ENCODE peak calls at places on chromosomes 3 and 15, in ten cellular contexts. J is fibroblast of lung; D is ovary; U is CD8-positive, alpha-beta T cell; P is MM.1S; B is left lung; O is SJSA1; V is stomach; H is hepatocyte; K is upper lobe of left lung. A is an unnamed sample.
A peak's percentile ranks its signal among the peaks of the same experiment; 100 is the strongest.

GRCh38 chr15:80580107-80580506 is 115.0 kb upstream of the ABHD17C start:
- DNase-seq in J (peak; percentile 82), D (no peak), U (no peak), P (no peak), B (no peak), O (no peak), V (no peak), H (no peak), K (no peak), A (peak; percentile 100)

GRCh38 chr3:45611619-45612018 is 17.1 kb downstream of the LIMD1 start:
- DNase-seq in J (peak; percentile 16), D (no peak), U (no peak), P (peak; percentile 54), B (no peak), O (no peak), V (no peak), H (no peak), K (no peak), A (peak; percentile 86)

GRCh38 chr15:64828985-64829384 is 3.5 kb upstream of the PIF1 start:
- DNase-seq in J (peak; percentile 41), D (no peak), U (no peak), P (no peak), B (peak; percentile 5), O (no peak), V (no peak), H (no peak), K (no peak), A (peak; percentile 27)

GRCh38 chr15:26721231-26721630 is 51.6 kb downstream of the GABRB3 start:
- DNase-seq in J (no peak), D (no peak), U (no peak), P (no peak), B (no peak), O (no peak), V (no peak), H (no peak), K (no peak), A (no peak)

GRCh38 chr15:61057376-61057775 is 171.7 kb downstream of the RORA start:
- DNase-seq in J (no peak), D (no peak), U (no peak), P (no peak), B (no peak), O (no peak), V (no peak), H (no peak), K (no peak), A (no peak)

GRCh38 chr3:70233112-70233511 is 79.3 kb downstream of the MDFIC2 start:
- DNase-seq in J (no peak), D (no peak), U (no peak), P (no peak), B (no peak), O (no peak), V (no peak), H (no peak), K (no peak), A (no peak)

GRCh38 chr3:148162132-148162531 is 535.6 kb upstream of the AGTR1 start:
- DNase-seq in J (no peak), D (no peak), U (no peak), P (no peak), B (no peak), O (no peak), V (no peak), H (no peak), K (no peak), A (no peak)

GRCh38 chr3:183560607-183561006 is 5.1 kb upstream of the KLHL6 start:
- DNase-seq in J (no peak), D (no peak), U (peak; percentile 59), P (peak; percentile 89), B (peak; percentile 53), O (no peak), V (no peak), H (peak; percentile 46), K (peak; percentile 70), A (peak; percentile 36)

GRCh38 chr3:183930069-183930468 is 45.4 kb upstream of the PARL start:
- DNase-seq in J (no peak), D (no peak), U (no peak), P (no peak), B (no peak), O (no peak), V (peak; percentile 62), H (peak; percentile 66), K (no peak), A (no peak)

GRCh38 chr3:45008117-45008516 is 18.0 kb upstream of the CLEC3B start:
- DNase-seq in J (peak; percentile 55), D (no peak), U (no peak), P (no peak), B (no peak), O (no peak), V (no peak), H (no peak), K (no peak), A (peak; percentile 68)

GRCh38 chr3:56758539-56758981 is 43.2 kb downstream of the ARHGEF3 start:
- DNase-seq in J (peak; percentile 93), D (no peak), U (peak; percentile 57), P (no peak), B (no peak), O (no peak), V (peak; percentile 68), H (peak; percentile 61), K (peak; percentile 79), A (peak; percentile 87)

GRCh38 chr15:60004846-60005351 is 788 bp downstream of the FOXB1 start:
- DNase-seq in J (peak; percentile 12), D (no peak), U (peak; percentile 57), P (no peak), B (peak; percentile 79), O (no peak), V (no peak), H (no peak), K (no peak), A (no peak)
- H3K27ac ChIP-seq in J (no peak overlapping the region), D (no peak overlapping the region), U (no peak overlapping the region), P (no peak overlapping the region), B (no peak overlapping the region), O (no peak overlapping the region), V (no peak overlapping the region), H (no peak overlapping the region), K (no peak overlapping the region), A (no peak overlapping the region)

GRCh38 chr15:36878745-36879262 is 221.5 kb downstream of the MEIS2 start:
- DNase-seq in J (no peak), D (no peak), U (no peak), P (no peak), B (peak; percentile 55), O (no peak), V (no peak), H (no peak), K (no peak), A (no peak)
- H3K4me3 ChIP-seq in J (no peak overlapping the region), D (no peak overlapping the region), U (no peak overlapping the region), P (no peak overlapping the region), B (no peak overlapping the region), O (no peak overlapping the region), V (no peak overlapping the region), H (no peak overlapping the region), K (no peak overlapping the region), A (no peak overlapping the region)

GRCh38 chr3:123739754-123740153 is 144.4 kb downstream of the MYLK start:
- DNase-seq in J (peak; percentile 92), D (no peak), U (no peak), P (no peak), B (no peak), O (peak; percentile 55), V (no peak), H (no peak), K (no peak), A (peak; percentile 83)

GRCh38 chr3:123741058-123741511 is 143.0 kb downstream of the MYLK start:
- DNase-seq in J (peak; percentile 51), D (no peak), U (no peak), P (no peak), B (no peak), O (no peak), V (no peak), H (no peak), K (no peak), A (no peak)

GRCh38 chr3:123739146-123739545 is 145.0 kb downstream of the MYLK start:
- DNase-seq in J (peak; percentile 41), D (no peak), U (no peak), P (no peak), B (no peak), O (no peak), V (no peak), H (no peak), K (no peak), A (no peak)

GRCh38 chr3:123743121-123743520 is 141.0 kb downstream of the MYLK start:
- DNase-seq in J (peak; percentile 28), D (no peak), U (no peak), P (no peak), B (no peak), O (no peak), V (no peak), H (no peak), K (no peak), A (no peak)

DNA sequence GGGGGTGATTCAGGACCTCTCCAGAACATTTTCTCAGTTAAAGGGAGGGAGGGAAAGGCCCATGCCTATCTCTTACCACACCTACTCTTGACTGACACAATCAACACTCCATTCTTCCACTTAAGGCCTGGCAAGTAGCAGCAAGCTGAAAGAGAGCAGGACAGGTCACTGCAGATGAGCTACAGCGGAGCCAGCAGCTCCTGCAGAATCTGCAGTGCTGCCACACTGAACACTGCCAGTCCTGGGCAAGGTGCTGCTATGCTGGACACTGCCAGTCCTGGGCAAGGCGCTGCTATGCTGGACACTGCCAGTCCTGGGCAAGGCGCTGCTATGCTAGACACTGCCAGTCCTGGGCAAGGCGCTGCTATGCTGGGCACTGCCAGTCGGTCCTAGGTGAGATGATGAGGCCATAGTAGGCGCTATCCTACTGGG is 143.7 kb downstream of the MYLK start:
- DNase-seq in J (no peak), D (no peak), U (no peak), P (no peak), B (no peak), O (no peak), V (no peak), H (no peak), K (peak; percentile 33), A (peak; percentile 68)
- H3K27ac ChIP-seq in J (peak overlapping the region; percentile 90), D (no peak overlapping the region), U (no peak overlapping the region), P (no peak overlapping the region), B (peak overlapping the region; percentile 55), O (peak overlapping the region; percentile 55), V (no peak overlapping the region), H (no peak overlapping the region), K (no peak overlapping the region), A (peak overlapping the region; percentile 61)

GRCh38 chr15:79092382-79092781 is 1.8 kb upstream of the RASGRF1 start:
- DNase-seq in J (no peak), D (no peak), U (no peak), P (no peak), B (no peak), O (peak; percentile 20), V (no peak), H (no peak), K (peak; percentile 10), A (no peak)
- H3K4me3 ChIP-seq in J (no peak overlapping the region), D (no peak overlapping the region), U (no peak overlapping the region), P (no peak overlapping the region), B (no peak overlapping the region), O (no peak overlapping the region), V (no peak overlapping the region), H (no peak overlapping the region), K (no peak overlapping the region), A (no peak overlapping the region)

GRCh38 chr15:101458158-101458895 is 31.2 kb downstream of the PCSK6 start:
- DNase-seq in J (no peak), D (no peak), U (no peak), P (no peak), B (no peak), O (no peak), V (no peak), H (no peak), K (no peak), A (no peak)
- H3K27ac ChIP-seq in J (no peak overlapping the region), D (no peak overlapping the region), U (no peak overlapping the region), P (no peak overlapping the region), B (peak overlapping the region; percentile 11), O (no peak overlapping the region), V (peak overlapping the region; percentile 52), H (peak overlapping the region; percentile 34), K (no peak overlapping the region), A (no peak overlapping the region)

GRCh38 chr3:190718097-190718496 is 144.4 kb downstream of the GMNC start:
- DNase-seq in J (peak; percentile 7), D (no peak), U (no peak), P (no peak), B (peak; percentile 1), O (peak; percentile 33), V (no peak), H (no peak), K (no peak), A (no peak)
- H3K4me3 ChIP-seq in J (peak overlapping the region; percentile 38), D (peak overlapping the region; percentile 9), U (no peak overlapping the region), P (no peak overlapping the region), B (no peak overlapping the region), O (no peak overlapping the region), V (no peak overlapping the region), H (no peak overlapping the region), K (no peak overlapping the region), A (no peak overlapping the region)